ENCODE peak calls at places on chromosomes 5 and 9, in nine cellular contexts. One of them, this sample, is unnamed. For H3K4me1, the result is how much of the 10 kb centered on the place peaks cover.

GRCh38 chr5:132387649-132388117 is 18.2 kb downstream of the SLC22A5 start:
- DNase-seq in vagina: no peak
- DNase-seq in sigmoid colon: peak
- DNase-seq in HCT116: peak
- DNase-seq in K562: peak
- DNase-seq in breast epithelium: peak
- DNase-seq in GM23338: no peak
- DNase-seq in GM12878: no peak
- DNase-seq in suprapubic skin: no peak
- DNase-seq in this sample: peak

GRCh38 chr5:170254056-170254455 is 21.3 kb downstream of the C5orf58 start:
- DNase-seq in vagina: no peak
- DNase-seq in sigmoid colon: no peak
- DNase-seq in HCT116: no peak
- DNase-seq in K562: no peak
- DNase-seq in breast epithelium: peak
- DNase-seq in GM23338: peak
- DNase-seq in GM12878: peak
- DNase-seq in suprapubic skin: no peak
- DNase-seq in this sample: no peak

GRCh38 chr5:134114886-134115805 is 665 bp downstream of the TCF7 start:
- DNase-seq in vagina: no peak
- DNase-seq in sigmoid colon: no peak
- DNase-seq in HCT116: no peak
- DNase-seq in K562: peak
- DNase-seq in breast epithelium: no peak
- DNase-seq in GM23338: peak
- DNase-seq in GM12878: no peak
- DNase-seq in suprapubic skin: no peak
- DNase-seq in this sample: peak

GRCh38 chr5:181170996-181171395 is 23.6 kb downstream of the OR2V2 start:
- DNase-seq in vagina: no peak
- DNase-seq in sigmoid colon: no peak
- DNase-seq in HCT116: no peak
- DNase-seq in K562: no peak
- DNase-seq in breast epithelium: no peak
- DNase-seq in GM23338: no peak
- DNase-seq in GM12878: no peak
- DNase-seq in suprapubic skin: no peak
- DNase-seq in this sample: no peak

GRCh38 chr5:127950707-127951356 is 132.7 kb upstream of the SLC12A2 start:
- DNase-seq in vagina: no peak
- DNase-seq in sigmoid colon: no peak
- DNase-seq in HCT116: no peak
- DNase-seq in K562: no peak
- DNase-seq in breast epithelium: no peak
- DNase-seq in GM23338: no peak
- DNase-seq in GM12878: no peak
- DNase-seq in suprapubic skin: no peak
- DNase-seq in this sample: no peak

GRCh38 chr5:97383996-97384395 is 200.9 kb upstream of the RIOK2 start:
- DNase-seq in vagina: no peak
- DNase-seq in sigmoid colon: no peak
- DNase-seq in HCT116: peak
- DNase-seq in K562: no peak
- DNase-seq in breast epithelium: no peak
- DNase-seq in GM23338: no peak
- DNase-seq in GM12878: no peak
- DNase-seq in suprapubic skin: no peak
- DNase-seq in this sample: no peak

GRCh38 chr9:137083418-137084004 is 3.3 kb upstream of the MAN1B1 start:
- DNase-seq in vagina: no peak
- DNase-seq in sigmoid colon: peak
- DNase-seq in HCT116: peak
- DNase-seq in K562: peak
- DNase-seq in breast epithelium: no peak
- DNase-seq in GM23338: no peak
- DNase-seq in GM12878: peak
- DNase-seq in suprapubic skin: peak
- DNase-seq in this sample: peak

GRCh38 chr5:38726279-38726678 is 119.5 kb upstream of the OSMR start:
- DNase-seq in vagina: no peak
- DNase-seq in sigmoid colon: no peak
- DNase-seq in HCT116: no peak
- DNase-seq in K562: no peak
- DNase-seq in breast epithelium: no peak
- DNase-seq in GM23338: no peak
- DNase-seq in GM12878: no peak
- DNase-seq in suprapubic skin: no peak
- DNase-seq in this sample: no peak

GRCh38 chr5:89265511-89266169 is 382.7 kb upstream of the MEF2C start:
- DNase-seq in vagina: no peak
- DNase-seq in sigmoid colon: no peak
- DNase-seq in HCT116: no peak
- DNase-seq in K562: no peak
- DNase-seq in breast epithelium: no peak
- DNase-seq in GM23338: no peak
- DNase-seq in GM12878: no peak
- DNase-seq in suprapubic skin: no peak
- DNase-seq in this sample: no peak

GRCh38 chr9:36868591-36869282 is 165.3 kb downstream of the PAX5 start:
- DNase-seq in vagina: no peak
- DNase-seq in sigmoid colon: peak
- DNase-seq in HCT116: no peak
- DNase-seq in K562: no peak
- DNase-seq in breast epithelium: no peak
- DNase-seq in GM23338: no peak
- DNase-seq in GM12878: no peak
- DNase-seq in suprapubic skin: no peak
- DNase-seq in this sample: no peak

GRCh38 chr9:100350188-100350587 is 2.6 kb downstream of the TEX10 start:
- DNase-seq in vagina: no peak
- DNase-seq in sigmoid colon: no peak
- DNase-seq in HCT116: no peak
- DNase-seq in K562: no peak
- DNase-seq in breast epithelium: no peak
- DNase-seq in GM23338: no peak
- DNase-seq in GM12878: no peak
- DNase-seq in suprapubic skin: no peak
- DNase-seq in this sample: no peak

GRCh38 chr9:133670466-133670865 is 34.3 kb downstream of the DBH start:
- DNase-seq in vagina: no peak
- DNase-seq in sigmoid colon: no peak
- DNase-seq in HCT116: no peak
- DNase-seq in K562: no peak
- DNase-seq in breast epithelium: no peak
- DNase-seq in GM23338: no peak
- DNase-seq in GM12878: no peak
- DNase-seq in suprapubic skin: no peak
- DNase-seq in this sample: no peak

GRCh38 chr5:40360685-40361084 is 319.0 kb upstream of the PTGER4 start:
- DNase-seq in vagina: no peak
- DNase-seq in sigmoid colon: no peak
- DNase-seq in HCT116: no peak
- DNase-seq in K562: no peak
- DNase-seq in breast epithelium: no peak
- DNase-seq in GM23338: no peak
- DNase-seq in GM12878: no peak
- DNase-seq in suprapubic skin: no peak
- DNase-seq in this sample: no peak

GRCh38 chr5:95925939-95926338 is 35.7 kb downstream of the ELL2 start:
- DNase-seq in vagina: no peak
- DNase-seq in sigmoid colon: no peak
- DNase-seq in HCT116: no peak
- DNase-seq in K562: no peak
- DNase-seq in breast epithelium: no peak
- DNase-seq in GM23338: no peak
- DNase-seq in GM12878: peak
- DNase-seq in suprapubic skin: no peak
- DNase-seq in this sample: no peak

GRCh38 chr5:95924720-95925119 is 36.9 kb downstream of the ELL2 start:
- DNase-seq in vagina: no peak
- DNase-seq in sigmoid colon: no peak
- DNase-seq in HCT116: no peak
- DNase-seq in K562: no peak
- DNase-seq in breast epithelium: no peak
- DNase-seq in GM23338: no peak
- DNase-seq in GM12878: no peak
- DNase-seq in suprapubic skin: no peak
- DNase-seq in this sample: no peak

GRCh38 chr5:95923918-95924559 is 37.6 kb downstream of the ELL2 start:
- DNase-seq in vagina: no peak
- DNase-seq in sigmoid colon: no peak
- DNase-seq in HCT116: no peak
- DNase-seq in K562: no peak
- DNase-seq in breast epithelium: no peak
- DNase-seq in GM23338: no peak
- DNase-seq in GM12878: peak
- DNase-seq in suprapubic skin: no peak
- DNase-seq in this sample: no peak

GRCh38 chr5:95922798-95923197 is 38.9 kb downstream of the ELL2 start:
- DNase-seq in vagina: no peak
- DNase-seq in sigmoid colon: no peak
- DNase-seq in HCT116: no peak
- DNase-seq in K562: no peak
- DNase-seq in breast epithelium: no peak
- DNase-seq in GM23338: no peak
- DNase-seq in GM12878: no peak
- DNase-seq in suprapubic skin: no peak
- DNase-seq in this sample: no peak

DNA sequence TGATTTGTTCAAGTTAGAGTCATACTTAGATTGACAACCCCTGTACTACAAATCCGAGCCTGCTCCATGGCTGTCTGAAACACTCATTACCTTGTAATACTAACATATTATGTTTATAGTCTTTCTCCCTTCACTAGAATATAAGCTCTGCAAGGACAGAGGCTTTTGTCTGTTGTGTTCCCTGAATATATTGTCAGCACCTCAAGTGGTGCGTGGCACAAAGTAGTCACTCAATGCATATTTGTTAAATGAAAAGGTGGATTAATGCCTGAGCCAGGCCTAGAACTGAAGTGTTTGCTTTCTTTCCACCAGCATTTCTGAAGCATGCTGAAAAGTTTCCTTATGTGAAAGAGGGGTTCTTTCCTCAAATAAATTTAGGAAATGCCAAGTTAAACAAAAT is 36.3 kb downstream of the ELL2 start:
- DNase-seq in vagina: no peak
- DNase-seq in sigmoid colon: no peak
- DNase-seq in HCT116: no peak
- DNase-seq in K562: no peak
- DNase-seq in breast epithelium: no peak
- DNase-seq in GM23338: no peak
- DNase-seq in GM12878: no peak
- DNase-seq in suprapubic skin: no peak
- DNase-seq in this sample: no peak
- H3K4me1 ChIP-seq in vagina: under half
- H3K4me1 ChIP-seq in sigmoid colon: under half
- H3K4me1 ChIP-seq in HCT116: under half
- H3K4me1 ChIP-seq in K562: under half
- H3K4me1 ChIP-seq in breast epithelium: under half
- H3K4me1 ChIP-seq in GM23338: under half
- H3K4me1 ChIP-seq in GM12878: half or more
- H3K4me1 ChIP-seq in suprapubic skin: under half
- H3K4me1 ChIP-seq in this sample: under half

DNA sequence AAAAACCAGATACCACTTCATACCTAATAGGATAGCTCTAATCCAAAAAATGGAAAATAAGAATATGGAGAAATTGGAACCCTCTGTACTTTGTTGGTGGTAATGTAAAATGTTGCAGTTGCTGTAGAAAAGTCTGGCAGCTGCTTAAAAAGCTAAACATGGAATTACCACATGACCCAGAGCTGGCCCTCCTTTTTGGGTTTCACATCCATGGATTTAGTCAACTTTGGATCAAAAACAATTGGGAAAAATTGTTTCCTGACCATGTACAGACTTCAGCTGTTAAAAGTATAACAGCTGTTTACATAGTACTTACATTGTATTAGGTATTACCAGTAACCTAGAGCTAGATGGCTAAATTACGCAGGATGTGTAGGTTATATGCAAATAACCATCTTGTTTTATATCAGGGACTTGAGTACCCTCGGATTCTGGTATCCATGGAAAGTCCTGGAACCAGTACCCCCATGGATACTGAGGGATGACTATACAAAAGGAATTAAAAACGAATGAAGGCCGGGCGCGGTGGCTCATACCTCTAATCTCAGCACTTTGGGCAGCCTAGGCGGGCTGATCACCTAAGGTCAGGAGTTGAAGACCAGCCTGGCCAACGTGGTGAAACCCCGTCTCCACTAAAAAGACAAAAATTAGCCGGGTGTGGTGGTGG is 15.9 kb downstream of the DNAJA1 start:
- DNase-seq in vagina: no peak
- DNase-seq in sigmoid colon: no peak
- DNase-seq in HCT116: no peak
- DNase-seq in K562: no peak
- DNase-seq in breast epithelium: no peak
- DNase-seq in GM23338: no peak
- DNase-seq in GM12878: no peak
- DNase-seq in suprapubic skin: no peak
- DNase-seq in this sample: no peak
- TF ChIP-seq POLR2AphosphoS5 in vagina: no peak
- TF ChIP-seq POLR2AphosphoS5 in sigmoid colon: no peak
- TF ChIP-seq POLR2AphosphoS5 in HCT116: no peak
- TF ChIP-seq POLR2AphosphoS5 in K562: no peak
- TF ChIP-seq POLR2AphosphoS5 in breast epithelium: no peak
- TF ChIP-seq POLR2AphosphoS5 in GM23338: peak
- TF ChIP-seq POLR2AphosphoS5 in GM12878: no peak
- TF ChIP-seq POLR2AphosphoS5 in suprapubic skin: no peak
- TF ChIP-seq POLR2AphosphoS5 in this sample: no peak

GRCh38 chr5:78507531-78507930 is 141.0 kb downstream of the LHFPL2 start:
- DNase-seq in vagina: no peak
- DNase-seq in sigmoid colon: no peak
- DNase-seq in HCT116: no peak
- DNase-seq in K562: no peak
- DNase-seq in breast epithelium: no peak
- DNase-seq in GM23338: no peak
- DNase-seq in GM12878: no peak
- DNase-seq in suprapubic skin: no peak
- DNase-seq in this sample: no peak
- H3K4me1 ChIP-seq in vagina: half or more
- H3K4me1 ChIP-seq in sigmoid colon: half or more
- H3K4me1 ChIP-seq in HCT116: under half
- H3K4me1 ChIP-seq in K562: under half
- H3K4me1 ChIP-seq in breast epithelium: under half
- H3K4me1 ChIP-seq in GM23338: under half
- H3K4me1 ChIP-seq in GM12878: under half
- H3K4me1 ChIP-seq in suprapubic skin: under half
- H3K4me1 ChIP-seq in this sample: half or more

DNA sequence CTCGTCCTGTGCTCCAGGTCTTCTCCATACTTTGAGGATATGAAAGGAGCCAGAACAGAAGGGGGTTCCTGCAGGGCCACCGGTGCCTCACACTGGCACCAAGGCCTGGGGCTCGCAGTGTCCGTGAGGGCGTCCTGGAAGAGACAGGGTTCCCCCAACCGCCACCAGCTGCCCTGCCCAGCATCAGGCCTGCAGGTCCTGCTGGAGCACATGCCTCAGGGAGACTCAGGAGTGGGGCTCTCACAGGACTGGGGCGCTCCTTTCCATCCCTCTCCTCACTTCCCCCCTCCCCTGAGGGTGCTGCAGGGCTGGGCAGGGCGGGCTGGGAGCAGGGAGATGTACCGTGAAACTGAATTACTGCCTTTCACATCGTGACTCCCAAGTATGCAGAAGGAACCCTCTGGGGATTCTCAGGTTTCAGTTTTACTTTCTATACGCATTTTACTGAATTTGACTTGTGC is 31.7 kb downstream of the CEP72 start:
- DNase-seq in vagina: no peak
- DNase-seq in sigmoid colon: no peak
- DNase-seq in HCT116: no peak
- DNase-seq in K562: no peak
- DNase-seq in breast epithelium: no peak
- DNase-seq in GM23338: no peak
- DNase-seq in GM12878: peak
- DNase-seq in suprapubic skin: peak
- DNase-seq in this sample: no peak
- TF ChIP-seq POLR2AphosphoS5 in vagina: no peak
- TF ChIP-seq POLR2AphosphoS5 in sigmoid colon: no peak
- TF ChIP-seq POLR2AphosphoS5 in HCT116: no peak
- TF ChIP-seq POLR2AphosphoS5 in K562: no peak
- TF ChIP-seq POLR2AphosphoS5 in breast epithelium: no peak
- TF ChIP-seq POLR2AphosphoS5 in GM23338: no peak
- TF ChIP-seq POLR2AphosphoS5 in GM12878: no peak
- TF ChIP-seq POLR2AphosphoS5 in suprapubic skin: no peak
- TF ChIP-seq POLR2AphosphoS5 in this sample: no peak

This sample was measured in stomach.